ENCODE peak calls at places on chromosomes 13 and 19, in four cellular contexts. W is psoas muscle, S is activated gamma-delta T cell, H is HCT116. T is an unnamed sample.

GRCh38 chr19:7700128-7700470 is 1.8 kb downstream of the FCER2 start:
- DNase-seq in W (no peak), H (no peak), S (no peak), T (no peak)

GRCh38 chr13:110261166-110262081 is 45.5 kb downstream of the COL4A1 start:
- DNase-seq in W (no peak), S (no peak), H (no peak), T (no peak)

GRCh38 chr19:33750587-33751385 is 45.9 kb upstream of the KCTD15 start:
- DNase-seq in W (no peak), S (no peak), H (no peak), T (no peak)

GRCh38 chr19:42528354-42529247 is at the start of gene CEACAM1:
- DNase-seq in W (no peak), S (no peak), H (no peak), T (no peak)

GRCh38 chr13:93004919-93005318 is 221.7 kb upstream of the GPC6 start:
- DNase-seq in H (no peak), S (no peak), W (no peak), T (no peak)

GRCh38 chr19:18364826-18365528 is 21.0 kb upstream of the GDF15 start:
- DNase-seq in S (no peak), H (peak; percentile 96), W (no peak), T (peak; percentile 84)

GRCh38 chr19:36110487-36111199 is at the start of gene OVOL3:
- DNase-seq in W (no peak), S (no peak), H (no peak), T (no peak)

GRCh38 chr19:4591296-4591695 is 31.8 kb upstream of the SEMA6B start:
- DNase-seq in H (no peak), S (no peak), W (no peak), T (no peak)

GRCh38 chr19:2446390-2446789 is 10.4 kb downstream of the LMNB2 start:
- DNase-seq in H (no peak), W (peak; percentile 96), S (no peak), T (no peak)

GRCh38 chr19:45144431-45145269 is 16.1 kb downstream of the NKPD1 start:
- DNase-seq in S (no peak), H (no peak), W (no peak), T (no peak)

GRCh38 chr19:31316201-31316951 is 32.9 kb downstream of the TSHZ3 start:
- DNase-seq in H (no peak), W (no peak), S (no peak), T (no peak)

GRCh38 chr19:39704181-39705044 is at the start of gene LGALS14:
- DNase-seq in S (no peak), W (no peak), H (no peak), T (no peak)

GRCh38 chr19:13269348-13269747 is 119.1 kb downstream of the IER2 start:
- DNase-seq in S (no peak), W (no peak), H (no peak), T (no peak)

GRCh38 chr13:113959198-113959597 is 14.7 kb downstream of the C13orf46 start:
- DNase-seq in W (peak; percentile 14), S (no peak), H (no peak), T (no peak)

T was measured in ovary.